ENCODE peak calls at places on chromosomes 7 and 10, in seven cellular contexts. D is IMR-90, R is neuronal stem cell, B is mesendoderm, H is mesenchymal stem cell, K is H1, X is trophoblast cell. W is an unnamed sample.

GRCh38 chr7:66964391-66964790 is 31.0 kb downstream of the SBDS start:
- DNase-seq in D (peak), R (no peak), B (no peak), H (peak), K (no peak), X (peak), W (no peak)

GRCh38 chr7:131511071-131511470 is 45.4 kb downstream of the PODXL start:
- DNase-seq in D (no peak), R (no peak), B (no peak), H (no peak), K (peak), X (no peak), W (no peak)

GRCh38 chr7:137669706-137670105 is 177.1 kb downstream of the DGKI start:
- DNase-seq in D (peak), R (no peak), B (no peak), H (peak), K (no peak), X (peak), W (no peak)

GRCh38 chr10:121988361-121989324 is at the start of gene TACC2:
- DNase-seq in D (no peak), R (no peak), B (no peak), H (no peak), K (no peak), X (peak), W (no peak)

GRCh38 chr10:24973163-24973562 is 20.8 kb upstream of the PRTFDC1 start:
- DNase-seq in D (no peak), R (no peak), B (no peak), H (no peak), K (no peak), X (peak), W (no peak)

GRCh38 chr7:150473902-150474301 is 23.5 kb downstream of the GIMAP8 start:
- DNase-seq in D (no peak), R (no peak), B (no peak), H (no peak), K (no peak), X (no peak), W (no peak)

GRCh38 chr10:122576291-122576690 is 15.7 kb downstream of the DMBT1 start:
- DNase-seq in D (no peak), R (no peak), B (no peak), H (no peak), K (no peak), X (no peak), W (no peak)

GRCh38 chr7:86928308-86928707 is 131.1 kb downstream of the ELAPOR2 start:
- DNase-seq in D (no peak), R (no peak), B (no peak), H (no peak), K (no peak), X (no peak), W (no peak)

GRCh38 chr7:5143935-5144903 is 45.8 kb upstream of the WIPI2 start:
- DNase-seq in D (peak), R (no peak), B (no peak), H (no peak), K (no peak), X (no peak), W (no peak)

GRCh38 chr7:50674896-50675835 is 107.5 kb downstream of the GRB10 start:
- DNase-seq in D (no peak), R (no peak), B (no peak), H (no peak), K (no peak), X (no peak), W (no peak)

GRCh38 chr7:52648903-52649302 is 386.5 kb upstream of the POM121L12 start:
- DNase-seq in D (no peak), R (no peak), B (no peak), H (no peak), K (no peak), X (no peak), W (no peak)

GRCh38 chr10:80280071-80280800 is 9.2 kb downstream of the MAT1A start:
- DNase-seq in D (no peak), R (no peak), B (no peak), H (no peak), K (no peak), X (no peak), W (no peak)

GRCh38 chr7:154409703-154410311 is 357.6 kb downstream of the DPP6 start:
- DNase-seq in D (no peak), R (peak), B (peak), H (peak), K (peak), X (peak), W (peak)

GRCh38 chr7:27179030-27179429 is 4.9 kb upstream of the HOXA10 start:
- DNase-seq in D (no peak), R (no peak), B (no peak), H (no peak), K (peak), X (no peak), W (peak)

GRCh38 chr10:33734393-33735110 is 400.1 kb upstream of the NRP1 start:
- DNase-seq in D (no peak), R (no peak), B (no peak), H (no peak), K (no peak), X (no peak), W (no peak)

GRCh38 chr7:16816820-16817219 is 12.0 kb upstream of the AGR2 start:
- DNase-seq in D (no peak), R (no peak), B (no peak), H (no peak), K (no peak), X (no peak), W (no peak)

GRCh38 chr7:97130417-97131139 is 13.1 kb downstream of the SDHAF3 start:
- DNase-seq in D (no peak), R (no peak), B (peak), H (no peak), K (no peak), X (no peak), W (peak)

GRCh38 chr10:109978481-109978880 is 29.3 kb upstream of the ADD3 start:
- DNase-seq in D (peak), R (peak), B (peak), H (peak), K (peak), X (peak), W (peak)

GRCh38 chr10:103789771-103790201 is 65.6 kb downstream of the SH3PXD2A start:
- DNase-seq in D (no peak), R (no peak), B (no peak), H (no peak), K (no peak), X (peak), W (no peak)

GRCh38 chr10:60575105-60575504 is 185.4 kb upstream of the ANK3 start:
- DNase-seq in D (no peak), R (no peak), B (no peak), H (no peak), K (no peak), X (no peak), W (no peak)

GRCh38 chr10:62093863-62094291 is 174.8 kb downstream of the RTKN2 start:
- DNase-seq in D (peak), R (no peak), B (peak), H (peak), K (no peak), X (peak), W (no peak)

GRCh38 chr7:115060095-115060830 is 138.4 kb downstream of the MDFIC start:
- DNase-seq in D (no peak), R (no peak), B (no peak), H (no peak), K (no peak), X (peak), W (no peak)

GRCh38 chr7:39650676-39651075 is 27.3 kb downstream of the RALA start:
- DNase-seq in D (peak), R (no peak), B (no peak), H (peak), K (no peak), X (no peak), W (no peak)

GRCh38 chr7:54878339-54878738 is 119.3 kb upstream of the SEC61G start:
- DNase-seq in D (peak), R (no peak), B (no peak), H (no peak), K (no peak), X (peak), W (no peak)

GRCh38 chr10:71260622-71261325 is 48.4 kb downstream of the UNC5B start:
- DNase-seq in D (peak), R (peak), B (peak), H (peak), K (no peak), X (no peak), W (no peak)

GRCh38 chr10:98569878-98570277 is 123.1 kb upstream of the HPS1 start:
- DNase-seq in D (no peak), R (no peak), B (no peak), H (peak), K (no peak), X (no peak), W (no peak)

GRCh38 chr7:92567460-92567859 is 22.7 kb downstream of the FAM133B start:
- DNase-seq in D (peak), R (no peak), B (no peak), H (no peak), K (no peak), X (no peak), W (no peak)

GRCh38 chr7:157431951-157432540 is 95.2 kb downstream of the DNAJB6 start:
- DNase-seq in D (no peak), R (no peak), B (no peak), H (no peak), K (peak), X (no peak), W (no peak)

GRCh38 chr7:25805027-25805687 is 346.8 kb upstream of the NFE2L3 start:
- DNase-seq in D (peak), R (no peak), B (no peak), H (peak), K (no peak), X (peak), W (no peak)

GRCh38 chr7:7454000-7454399 is 81.7 kb downstream of the COL28A1 start:
- DNase-seq in D (no peak), R (no peak), B (no peak), H (no peak), K (no peak), X (no peak), W (no peak)

GRCh38 chr10:93445097-93445960 is 36.8 kb downstream of the MYOF start:
- DNase-seq in D (peak), R (peak), B (peak), H (peak), K (peak), X (peak), W (peak)

GRCh38 chr7:71595176-71595575 is 463.2 kb downstream of the GALNT17 start:
- DNase-seq in D (no peak), R (no peak), B (no peak), H (no peak), K (no peak), X (no peak), W (no peak)

GRCh38 chr7:111834367-111834766 is 272.1 kb upstream of the IMMP2L start:
- DNase-seq in D (no peak), R (no peak), B (no peak), H (no peak), K (no peak), X (no peak), W (no peak)

GRCh38 chr10:60495357-60495756 is 105.7 kb upstream of the ANK3 start:
- DNase-seq in D (peak), R (peak), B (no peak), H (no peak), K (no peak), X (no peak), W (no peak)

GRCh38 chr7:43568529-43568928 is 14.4 kb upstream of the STK17A start:
- DNase-seq in D (no peak), R (no peak), B (no peak), H (no peak), K (no peak), X (no peak), W (no peak)

GRCh38 chr10:6953131-6953834 is 373.2 kb upstream of the PRKCQ start:
- DNase-seq in D (peak), R (no peak), B (peak), H (peak), K (no peak), X (no peak), W (no peak)

GRCh38 chr10:78729810-78730209 is 339.0 kb upstream of the ZMIZ1 start:
- DNase-seq in D (no peak), R (no peak), B (no peak), H (no peak), K (no peak), X (no peak), W (no peak)

GRCh38 chr10:129962092-129962494 is 2.0 kb downstream of the EBF3 start:
- DNase-seq in D (no peak), R (peak), B (peak), H (no peak), K (peak), X (no peak), W (no peak)

GRCh38 chr10:113335603-113336002 is 217.2 kb upstream of the HABP2 start:
- DNase-seq in D (peak), R (no peak), B (no peak), H (peak), K (no peak), X (no peak), W (no peak)

GRCh38 chr7:152383341-152384234 is 52.2 kb downstream of the KMT2C start:
- DNase-seq in D (peak), R (no peak), B (no peak), H (peak), K (no peak), X (peak), W (no peak)
- H4K8ac ChIP-seq in D (no peak), R (no peak), B (no peak), H (no peak), K (no peak), X (no peak), W (no peak)

GRCh38 chr7:23205861-23206510 is 24.1 kb downstream of the NUP42 start:
- DNase-seq in D (no peak), R (no peak), B (no peak), H (no peak), K (no peak), X (no peak), W (peak)

GRCh38 chr7:23207029-23207428 is 25.2 kb downstream of the NUP42 start:
- DNase-seq in D (no peak), R (no peak), B (no peak), H (no peak), K (no peak), X (no peak), W (no peak)

GRCh38 chr7:23204241-23204640 is 22.4 kb downstream of the NUP42 start:
- DNase-seq in D (peak), R (no peak), B (no peak), H (peak), K (no peak), X (no peak), W (no peak)

GRCh38 chr7:23210502-23210901 is 28.7 kb downstream of the NUP42 start:
- DNase-seq in D (no peak), R (no peak), B (no peak), H (no peak), K (no peak), X (no peak), W (no peak)

GRCh38 chr7:23206511-23206867 is 24.6 kb downstream of the NUP42 start:
- DNase-seq in D (no peak), R (no peak), B (no peak), H (no peak), K (no peak), X (no peak), W (no peak)
- H4K8ac ChIP-seq in D (no peak), R (no peak), B (no peak), H (no peak), K (peak), X (no peak), W (no peak)

GRCh38 chr10:124402273-124402672 is 16.4 kb downstream of the OAT start:
- DNase-seq in D (no peak), R (no peak), B (no peak), H (no peak), K (no peak), X (no peak), W (no peak)

GRCh38 chr10:124407451-124407850 is 11.3 kb downstream of the OAT start:
- DNase-seq in D (no peak), R (no peak), B (no peak), H (no peak), K (no peak), X (no peak), W (no peak)

GRCh38 chr10:124403548-124403947 is 15.2 kb downstream of the OAT start:
- DNase-seq in D (peak), R (peak), B (peak), H (peak), K (peak), X (peak), W (peak)

DNA sequence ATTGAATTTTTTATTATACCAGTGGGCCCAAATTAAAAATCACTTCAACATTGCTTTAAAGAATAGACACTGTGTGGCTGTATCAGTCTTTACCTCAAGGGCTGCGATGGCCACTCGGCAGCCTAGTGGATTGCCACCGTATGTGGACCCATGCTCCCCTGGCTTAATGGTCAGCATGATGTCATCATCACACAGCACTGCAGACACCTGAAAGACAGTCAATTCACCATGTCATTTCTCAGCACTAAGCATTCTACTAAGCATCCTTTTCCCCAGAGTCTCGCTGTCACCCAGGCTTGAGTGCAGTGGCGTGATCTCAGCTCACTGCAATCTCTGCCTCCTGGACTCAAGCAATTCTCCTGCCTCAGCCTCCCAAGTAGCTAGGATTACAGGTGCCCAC is 17.1 kb downstream of the OAT start:
- DNase-seq in D (no peak), R (no peak), B (no peak), H (no peak), K (no peak), X (no peak), W (no peak)
- H4K8ac ChIP-seq in D (no peak), R (no peak), B (no peak), H (no peak), K (no peak), X (no peak), W (no peak)

GRCh38 chr10:13182424-13182823 is 21.1 kb downstream of the MCM10 start:
- DNase-seq in D (no peak), R (no peak), B (no peak), H (no peak), K (no peak), X (no peak), W (no peak)
- H4K8ac ChIP-seq in D (no peak), R (no peak), B (no peak), H (no peak), K (no peak), X (no peak), W (no peak)

DNA sequence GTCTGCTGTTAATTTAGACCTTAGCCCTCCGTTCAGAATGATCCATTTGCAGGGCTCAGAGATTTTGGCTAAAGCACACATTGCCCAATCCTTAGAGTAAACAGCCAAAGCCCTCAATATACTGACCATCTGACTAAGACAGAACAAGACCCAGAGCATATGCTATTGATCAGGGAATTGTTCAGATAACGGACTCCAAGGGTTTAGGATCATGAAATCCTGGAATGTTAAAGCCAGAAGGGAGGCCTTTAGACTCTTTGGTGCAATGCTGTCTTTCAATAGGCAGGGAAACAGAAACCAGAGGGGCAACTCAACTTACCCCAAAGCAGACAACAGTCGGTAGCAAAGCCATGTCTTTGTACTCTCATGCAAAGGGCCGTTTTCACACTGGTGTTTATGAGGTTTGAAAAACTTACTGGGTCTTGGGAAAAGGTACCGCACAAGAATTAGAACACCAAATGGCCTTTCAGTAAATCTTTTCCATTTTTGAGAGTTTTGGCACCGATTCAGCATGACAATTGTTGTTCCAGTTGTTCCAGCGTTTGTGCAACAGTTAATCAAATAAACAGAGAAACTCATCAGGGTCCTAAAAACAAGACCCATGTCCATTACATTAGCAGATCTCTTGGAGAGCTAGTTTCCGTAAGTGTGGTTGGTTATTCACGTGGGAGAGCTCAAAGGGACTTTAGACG is 94.2 kb upstream of the AGBL3 start:
- DNase-seq in D (peak), R (no peak), B (no peak), H (peak), K (no peak), X (no peak), W (no peak)
- H4K8ac ChIP-seq in D (peak), R (no peak), B (no peak), H (peak), K (no peak), X (no peak), W (no peak)

W was measured in H9.